ENCODE peak calls at places on chromosomes 5 and 9, in seven cellular contexts. W, H, O, G, M, Q and N are unnamed samples. For H3K4me1, the result is how much of the 10 kb centered on the place peaks cover.

GRCh38 chr9:91101598-91102168 is 260.0 kb downstream of the AUH start:
- DNase-seq in W (peak), H (no peak), O (no peak), G (no peak), M (no peak), Q (no peak), N (no peak)

GRCh38 chr9:84371737-84372136 is 31.2 kb upstream of the SLC28A3 start:
- DNase-seq in W (no peak), H (no peak), O (no peak), G (no peak), M (no peak), Q (peak), N (no peak)

GRCh38 chr5:89047591-89047990 is 164.6 kb upstream of the MEF2C start:
- DNase-seq in W (no peak), H (no peak), O (no peak), G (no peak), M (no peak), Q (no peak), N (no peak)

GRCh38 chr9:114342755-114343440 is 13.2 kb downstream of the ORM2 start:
- DNase-seq in W (no peak), H (no peak), O (no peak), G (no peak), M (no peak), Q (no peak), N (no peak)

GRCh38 chr5:66356011-66356565 is 212.0 kb downstream of the SREK1 start:
- DNase-seq in W (no peak), H (no peak), O (no peak), G (no peak), M (no peak), Q (no peak), N (no peak)

GRCh38 chr9:3585616-3586015 is 59.8 kb upstream of the RFX3 start:
- DNase-seq in W (no peak), H (no peak), O (no peak), G (no peak), M (no peak), Q (no peak), N (no peak)

GRCh38 chr9:94806307-94806893 is 79.9 kb downstream of the AOPEP start:
- DNase-seq in W (no peak), H (no peak), O (no peak), G (no peak), M (peak), Q (no peak), N (peak)

GRCh38 chr5:79935992-79936643 is 54.9 kb downstream of the MTX3 start:
- DNase-seq in W (no peak), H (no peak), O (no peak), G (no peak), M (no peak), Q (no peak), N (no peak)

GRCh38 chr9:81416476-81417298 is 272.7 kb downstream of the TLE1 start:
- DNase-seq in W (no peak), H (no peak), O (no peak), G (no peak), M (no peak), Q (no peak), N (no peak)

GRCh38 chr9:131707677-131708612 is 31.9 kb downstream of the RAPGEF1 start:
- DNase-seq in W (no peak), H (peak), O (no peak), G (no peak), M (no peak), Q (no peak), N (peak)

GRCh38 chr5:129951039-129951438 is 46.8 kb downstream of the CHSY3 start:
- DNase-seq in W (no peak), H (no peak), O (no peak), G (no peak), M (no peak), Q (no peak), N (no peak)
- H3K4me1 ChIP-seq in W (under half), H (under half), O (under half), G (under half), M (under half), Q (under half), N (under half)

GRCh38 chr5:117463836-117464235 is 889.2 kb upstream of the SEMA6A start:
- DNase-seq in W (no peak), H (no peak), O (no peak), G (no peak), M (no peak), Q (no peak), N (no peak)
- TF ChIP-seq POLR2AphosphoS5 in W (no peak), H (no peak), O (no peak), G (no peak), M (no peak), Q (no peak), N (no peak)

GRCh38 chr5:80959768-80960442 is at the start of gene RASGRF2:
- DNase-seq in W (peak), H (no peak), O (no peak), G (peak), M (no peak), Q (peak), N (peak)
- TF ChIP-seq EZH2 in W (no peak), H (no peak), O (no peak), G (no peak), M (no peak), Q (no peak), N (no peak)

GRCh38 chr5:150114773-150115408 is 28.5 kb upstream of the CSF1R start:
- DNase-seq in W (no peak), H (no peak), O (no peak), G (peak), M (no peak), Q (no peak), N (no peak)
- H3K4me1 ChIP-seq in W (under half), H (under half), O (under half), G (under half), M (under half), Q (under half), N (under half)

DNA sequence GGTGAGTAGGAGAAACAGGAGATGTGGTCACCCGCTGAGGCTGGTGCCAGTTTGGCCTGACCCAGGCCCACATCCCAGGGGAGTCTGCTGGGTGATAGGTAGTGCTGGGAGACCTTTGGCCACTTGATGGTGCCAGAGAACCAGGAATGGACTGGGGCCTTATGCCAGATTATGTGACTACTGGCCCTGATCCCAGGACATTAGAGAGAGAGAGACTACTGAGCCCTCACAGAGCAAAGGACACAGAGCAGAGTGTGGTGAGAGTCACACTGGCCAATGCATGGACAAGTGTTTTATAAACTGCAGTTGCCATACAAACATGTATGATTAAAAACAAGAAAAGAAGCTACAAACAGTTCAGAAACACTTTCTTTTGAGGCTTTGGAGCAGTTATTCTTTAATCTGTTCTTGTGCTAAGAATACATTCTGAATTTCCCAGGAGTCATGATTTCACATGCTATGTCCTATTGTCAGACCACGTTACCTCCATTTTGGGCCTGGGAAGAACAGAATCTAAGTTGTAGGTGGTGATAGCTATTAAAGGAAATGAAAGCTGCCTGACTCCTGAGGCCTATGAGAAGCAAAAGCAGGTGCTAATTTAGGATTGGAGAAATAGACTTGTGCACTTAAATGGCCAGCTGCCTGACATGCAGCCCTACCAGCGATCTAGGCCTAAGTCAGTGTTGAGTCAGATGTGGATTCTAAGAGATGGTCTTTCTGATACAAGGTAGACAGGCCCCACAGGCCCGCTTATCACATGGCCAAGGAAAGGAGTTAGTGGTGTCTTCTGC is 32.6 kb upstream of the TMOD1 start:
- DNase-seq in W (peak), H (peak), O (peak), G (peak), M (peak), Q (peak), N (peak)
- TF ChIP-seq POLR2AphosphoS5 in W (no peak), H (no peak), O (no peak), G (no peak), M (no peak), Q (no peak), N (no peak)

DNA sequence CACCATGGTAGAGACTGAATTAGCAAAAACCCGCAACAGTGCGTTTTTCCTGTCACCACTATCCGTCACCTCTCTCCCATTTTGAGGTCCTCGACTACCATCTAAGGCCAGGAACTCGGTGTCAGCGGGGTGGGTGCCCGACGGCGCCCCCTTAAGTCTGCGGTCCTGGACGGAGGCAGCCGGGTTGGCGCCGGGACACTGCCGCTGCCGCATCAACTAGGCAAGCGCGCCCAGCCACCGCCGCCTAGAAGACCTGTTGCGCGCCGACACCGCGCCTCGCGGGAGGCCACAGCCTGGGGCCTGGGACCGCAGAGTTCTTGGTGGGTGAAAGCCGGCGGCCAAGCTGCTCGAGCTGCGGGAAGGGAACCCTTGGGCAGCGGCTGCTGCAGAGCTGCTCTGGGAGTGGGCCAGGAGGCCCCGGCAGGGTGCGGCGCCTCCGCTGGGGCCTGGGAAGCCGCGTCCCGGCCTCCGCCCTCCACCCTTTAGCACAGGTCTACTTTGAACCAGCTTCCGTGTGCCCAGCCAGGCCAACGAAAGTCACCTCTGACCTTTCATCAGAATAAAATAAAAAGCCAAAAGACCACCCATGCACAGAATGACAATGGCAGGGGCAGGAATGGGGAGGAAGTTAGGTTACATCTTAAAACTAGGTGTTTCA is 3.5 kb downstream of the FOXB2 start:
- DNase-seq in W (peak), H (no peak), O (no peak), G (peak), M (no peak), Q (no peak), N (no peak)
- TF ChIP-seq EZH2 in W (peak), H (no peak), O (no peak), G (no peak), M (no peak), Q (peak), N (peak)

GRCh38 chr5:139663752-139664151 is 15.6 kb downstream of the CXXC5 start:
- DNase-seq in W (no peak), H (no peak), O (no peak), G (no peak), M (no peak), Q (no peak), N (no peak)
- H3K4me1 ChIP-seq in W (under half), H (half or more), O (half or more), G (under half), M (half or more), Q (half or more), N (under half)

DNA sequence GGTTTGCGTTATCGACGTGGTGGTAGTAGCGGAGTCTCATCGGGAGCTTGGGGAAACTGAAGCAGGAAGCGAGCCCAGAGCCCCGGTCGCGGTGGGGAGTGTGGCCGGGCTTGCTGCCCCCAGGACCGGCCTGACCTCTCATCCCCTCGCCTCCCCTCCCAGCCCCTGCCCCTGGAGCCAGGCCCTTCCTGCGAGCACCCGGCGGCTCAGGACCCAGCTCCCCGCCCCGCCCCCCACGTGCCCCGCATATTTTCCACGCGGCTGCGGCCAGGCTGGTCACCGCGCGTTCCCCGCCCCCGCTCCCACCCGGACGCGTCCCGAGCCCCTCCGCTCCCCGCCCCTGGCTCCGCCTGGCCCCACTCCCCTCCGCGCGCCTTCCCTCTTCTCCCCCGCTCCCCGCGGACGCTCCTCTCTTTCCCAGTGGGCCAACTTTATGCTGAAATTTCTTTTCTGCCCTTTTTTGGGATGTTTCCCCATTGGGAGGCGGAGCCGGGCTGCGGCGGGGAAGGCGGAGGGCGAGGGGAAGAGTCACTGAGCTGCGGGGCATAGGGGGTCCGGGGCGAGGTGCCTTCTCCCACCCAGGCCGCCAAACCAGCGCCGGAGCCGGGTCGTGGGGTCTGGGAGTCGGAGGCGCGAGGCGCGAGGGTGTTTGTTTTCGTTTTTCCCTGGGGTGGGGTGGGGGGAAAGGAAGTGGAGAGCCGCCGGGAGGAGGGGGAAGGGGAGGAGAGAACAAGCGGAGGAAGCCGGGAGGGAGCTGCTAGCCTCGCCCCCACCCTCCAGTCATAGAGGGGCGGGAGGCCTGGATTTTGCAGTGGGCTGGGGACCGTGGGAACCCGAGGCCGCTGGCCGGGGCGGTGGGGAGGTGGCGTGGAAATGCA is 961 bp upstream of the TPM2 start:
- DNase-seq in W (peak), H (peak), O (no peak), G (peak), M (no peak), Q (no peak), N (peak)
- TF ChIP-seq POLR2AphosphoS5 in W (peak), H (no peak), O (peak), G (no peak), M (no peak), Q (peak), N (no peak)